ENCODE peak calls at places on chromosomes 6 and 20, in four cellular contexts. H is activated T-cell treated with anti-CD3 and anti-CD28 coated beads for 4 hours; L is M059J; Z is stimulated activated CD8-positive, alpha-beta memory T cell treated with anti-CD3 and anti-CD28 coated beads, Interleukin-12 subunit alpha, Interleukin-12 subunit beta, amount 100 ng/mL, for 4 hours. R is an unnamed sample.

GRCh38 chr20:35886537-35886936 is 67.8 kb downstream of the SCAND1 start:
- DNase-seq in L (no peak), H (no peak), Z (no peak), R (no peak)

GRCh38 chr6:105109955-105110650 is 69.7 kb downstream of the POPDC3 start:
- DNase-seq in Z (no peak), L (no peak), H (no peak), R (no peak)

GRCh38 chr6:81750201-81750600 is 2.3 kb downstream of the TENT5A start:
- DNase-seq in H (no peak), Z (no peak), L (no peak), R (no peak)

GRCh38 chr20:23920408-23920780 is 40.8 kb upstream of the CST5 start:
- DNase-seq in Z (no peak), H (no peak), L (no peak), R (no peak)

GRCh38 chr6:134593887-134594286 is 276.0 kb upstream of the SGK1 start:
- DNase-seq in H (no peak), Z (no peak), L (peak), R (no peak)

GRCh38 chr6:148628251-148628650 is 118.6 kb upstream of the UST start:
- DNase-seq in L (no peak), Z (no peak), H (no peak), R (no peak)

GRCh38 chr6:43963877-43964658 is 163.2 kb downstream of the MRPL14 start:
- DNase-seq in Z (no peak), H (no peak), L (no peak), R (no peak)

GRCh38 chr6:86949776-86950175 is 12.4 kb downstream of the HTR1E start:
- DNase-seq in Z (no peak), H (no peak), L (no peak), R (no peak)

GRCh38 chr20:49501917-49502316 is 19.4 kb upstream of the KCNB1 start:
- DNase-seq in Z (no peak), L (peak), H (no peak), R (no peak)

GRCh38 chr6:43368517-43369160 is 808 bp downstream of the ZNF318 start:
- DNase-seq in Z (no peak), H (no peak), L (peak), R (peak)

R was measured in left lung.